ENCODE peak calls at places on chromosomes 6 and 20, in five cellular contexts. One of them, this sample, is unnamed.

GRCh38 chr20:10137533-10137932 is 81.1 kb upstream of the SNAP25 start:
- DNase-seq in PC-9: no peak
- DNase-seq in T-helper 2 cell: no peak
- DNase-seq in KBM-7: no peak
- DNase-seq in putamen: no peak
- DNase-seq in this sample: no peak

GRCh38 chr6:36912583-36912982 is 26.8 kb downstream of the C6orf89 start:
- DNase-seq in PC-9: peak; percentile 89
- DNase-seq in T-helper 2 cell: peak; percentile 41
- DNase-seq in KBM-7: peak; percentile 55
- DNase-seq in putamen: peak; percentile 45
- DNase-seq in this sample: no peak

GRCh38 chr6:52300489-52300931 is 16.0 kb upstream of the MCM3 start:
- DNase-seq in PC-9: no peak
- DNase-seq in T-helper 2 cell: no peak
- DNase-seq in KBM-7: no peak
- DNase-seq in putamen: no peak
- DNase-seq in this sample: no peak

GRCh38 chr6:7640607-7641577 is 50.9 kb downstream of the SNRNP48 start:
- DNase-seq in PC-9: peak; percentile 79
- DNase-seq in T-helper 2 cell: no peak
- DNase-seq in KBM-7: no peak
- DNase-seq in putamen: no peak
- DNase-seq in this sample: no peak

GRCh38 chr20:577167-577791 is 32.8 kb downstream of the TCF15 start:
- DNase-seq in PC-9: no peak
- DNase-seq in T-helper 2 cell: no peak
- DNase-seq in KBM-7: peak; percentile 89
- DNase-seq in putamen: no peak
- DNase-seq in this sample: no peak

GRCh38 chr20:50015993-50016770 is 33.4 kb downstream of the SNAI1 start:
- DNase-seq in PC-9: no peak
- DNase-seq in T-helper 2 cell: no peak
- DNase-seq in KBM-7: no peak
- DNase-seq in putamen: no peak
- DNase-seq in this sample: no peak

GRCh38 chr6:10441004-10441654 is 26.3 kb upstream of the TFAP2A start:
- DNase-seq in PC-9: peak; percentile 96
- DNase-seq in T-helper 2 cell: no peak
- DNase-seq in KBM-7: no peak
- DNase-seq in putamen: no peak
- DNase-seq in this sample: no peak

GRCh38 chr6:36324191-36324590 is 12.5 kb downstream of the BNIP5 start:
- DNase-seq in PC-9: no peak
- DNase-seq in T-helper 2 cell: no peak
- DNase-seq in KBM-7: no peak
- DNase-seq in putamen: no peak
- DNase-seq in this sample: no peak

GRCh38 chr20:61922936-61923335 is 142.7 kb downstream of the TAF4 start:
- DNase-seq in PC-9: no peak
- DNase-seq in T-helper 2 cell: no peak
- DNase-seq in KBM-7: no peak
- DNase-seq in putamen: no peak
- DNase-seq in this sample: no peak

This sample was measured in adrenal gland.